ENCODE peak calls at places on chromosomes 6 and 20, in five cellular contexts. K, M, A, W and V are unnamed samples. For H3K9me3 and H3K4me1, the result is how much of the 10 kb centered on the place peaks cover.

GRCh38 chr20:36272547-36273220 is 33.5 kb upstream of the DLGAP4 start:
- DNase-seq in K (no peak), M (no peak), A (no peak), W (no peak), V (no peak)

GRCh38 chr20:63740501-63741353 is 1.2 kb downstream of the SLC2A4RG start:
- DNase-seq in K (peak), M (peak), A (peak), W (no peak), V (peak)

GRCh38 chr6:160115421-160115820 is 6.2 kb upstream of the SLC22A1 start:
- DNase-seq in K (no peak), M (no peak), A (no peak), W (no peak), V (no peak)

GRCh38 chr6:20205722-20206154 is 6.5 kb downstream of the MBOAT1 start:
- DNase-seq in K (no peak), M (no peak), A (peak), W (no peak), V (no peak)

GRCh38 chr20:14724465-14724864 is 387.1 kb upstream of the FLRT3 start:
- DNase-seq in K (no peak), M (no peak), A (no peak), W (no peak), V (no peak)

GRCh38 chr20:44805991-44806729 is 4.2 kb downstream of the RIMS4 start:
- DNase-seq in K (peak), M (no peak), A (peak), W (no peak), V (peak)

GRCh38 chr6:155106456-155107107 is 111.5 kb downstream of the TIAM2 start:
- DNase-seq in K (no peak), M (no peak), A (no peak), W (no peak), V (no peak)

GRCh38 chr6:2665169-2666070 is 85.3 kb downstream of the MYLK4 start:
- DNase-seq in K (peak), M (no peak), A (no peak), W (no peak), V (peak)

GRCh38 chr20:9068896-9069663 is at the start of gene PLCB4:
- DNase-seq in K (peak), M (no peak), A (peak), W (no peak), V (no peak)

GRCh38 chr20:53565254-53565653 is 28.4 kb downstream of the ZNF217 start:
- DNase-seq in K (no peak), M (no peak), A (no peak), W (no peak), V (no peak)

GRCh38 chr20:38825901-38826625 is 20.6 kb downstream of the PPP1R16B start:
- DNase-seq in K (peak), M (no peak), A (no peak), W (no peak), V (no peak)

GRCh38 chr20:3932277-3933073 is 43.3 kb downstream of the PANK2 start:
- DNase-seq in K (peak), M (no peak), A (no peak), W (no peak), V (no peak)

GRCh38 chr6:33935439-33936080 is 131.8 kb upstream of the MLN start:
- DNase-seq in K (no peak), M (no peak), A (no peak), W (no peak), V (no peak)

GRCh38 chr6:331622-332521 is 39.6 kb downstream of the DUSP22 start:
- DNase-seq in K (no peak), M (no peak), A (no peak), W (no peak), V (no peak)

GRCh38 chr20:58188496-58188895 is 40.0 kb downstream of the ANKRD60 start:
- DNase-seq in K (no peak), M (no peak), A (no peak), W (no peak), V (no peak)

GRCh38 chr20:23203951-23204730 is 118.0 kb upstream of the CD93 start:
- DNase-seq in K (no peak), M (no peak), A (no peak), W (no peak), V (no peak)

GRCh38 chr6:139625998-139626975 is 251.8 kb upstream of the CITED2 start:
- DNase-seq in K (no peak), M (no peak), A (peak), W (no peak), V (no peak)

GRCh38 chr6:122789862-122790739 is 1.0 kb downstream of the SMPDL3A start:
- DNase-seq in K (peak), M (peak), A (peak), W (no peak), V (no peak)

GRCh38 chr20:326645-327031 is 1.3 kb downstream of the SOX12 start:
- DNase-seq in K (no peak), M (peak), A (no peak), W (no peak), V (no peak)

GRCh38 chr6:47446974-47447373 is 30.6 kb upstream of the CD2AP start:
- DNase-seq in K (no peak), M (no peak), A (no peak), W (no peak), V (no peak)

GRCh38 chr20:1526896-1527295 is 30.6 kb downstream of the SIRPD start:
- DNase-seq in K (peak), M (no peak), A (no peak), W (no peak), V (no peak)

GRCh38 chr20:23637282-23638221 is at the start of gene CST3:
- DNase-seq in K (peak), M (peak), A (peak), W (no peak), V (peak)

GRCh38 chr6:111589366-111589765 is 16.3 kb downstream of the TRAF3IP2 start:
- DNase-seq in K (peak), M (no peak), A (peak), W (no peak), V (no peak)

GRCh38 chr6:121838842-121839241 is 403.4 kb downstream of the GJA1 start:
- DNase-seq in K (peak), M (no peak), A (no peak), W (no peak), V (no peak)

GRCh38 chr6:169894377-169894960 is 143.0 kb downstream of the ERMARD start:
- DNase-seq in K (no peak), M (no peak), A (no peak), W (no peak), V (no peak)

GRCh38 chr6:116779569-116780164 is 14.1 kb upstream of the FAM162B start:
- DNase-seq in K (peak), M (no peak), A (no peak), W (no peak), V (no peak)

GRCh38 chr20:58813369-58813768 is 37.3 kb downstream of the GNAS-AS1 start:
- DNase-seq in K (no peak), M (no peak), A (no peak), W (no peak), V (no peak)

DNA sequence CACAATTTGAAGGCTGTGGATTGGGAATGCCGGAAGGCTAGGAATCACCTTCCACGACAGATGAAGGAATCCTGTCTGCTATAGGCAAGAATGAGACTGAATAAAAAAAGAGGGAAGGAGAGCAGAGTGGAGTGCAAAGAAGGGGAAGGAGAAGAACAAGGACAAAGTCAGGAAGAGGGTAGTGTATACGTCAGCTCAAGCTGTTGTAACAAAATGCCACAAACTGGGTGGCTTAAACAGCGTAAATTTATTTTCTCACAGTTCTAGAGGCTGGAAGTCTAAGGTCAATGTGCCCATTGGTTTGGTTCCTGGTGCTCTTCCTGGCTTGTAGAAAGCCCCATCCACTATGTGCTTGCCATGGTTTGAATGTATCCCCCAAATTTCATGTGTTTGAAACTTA is 104.5 kb downstream of the TTLL2 start:
- DNase-seq in K (no peak), M (no peak), A (no peak), W (no peak), V (no peak)
- H3K9me3 ChIP-seq in K (under half), M (under half), A (under half), W (under half), V (under half)

DNA sequence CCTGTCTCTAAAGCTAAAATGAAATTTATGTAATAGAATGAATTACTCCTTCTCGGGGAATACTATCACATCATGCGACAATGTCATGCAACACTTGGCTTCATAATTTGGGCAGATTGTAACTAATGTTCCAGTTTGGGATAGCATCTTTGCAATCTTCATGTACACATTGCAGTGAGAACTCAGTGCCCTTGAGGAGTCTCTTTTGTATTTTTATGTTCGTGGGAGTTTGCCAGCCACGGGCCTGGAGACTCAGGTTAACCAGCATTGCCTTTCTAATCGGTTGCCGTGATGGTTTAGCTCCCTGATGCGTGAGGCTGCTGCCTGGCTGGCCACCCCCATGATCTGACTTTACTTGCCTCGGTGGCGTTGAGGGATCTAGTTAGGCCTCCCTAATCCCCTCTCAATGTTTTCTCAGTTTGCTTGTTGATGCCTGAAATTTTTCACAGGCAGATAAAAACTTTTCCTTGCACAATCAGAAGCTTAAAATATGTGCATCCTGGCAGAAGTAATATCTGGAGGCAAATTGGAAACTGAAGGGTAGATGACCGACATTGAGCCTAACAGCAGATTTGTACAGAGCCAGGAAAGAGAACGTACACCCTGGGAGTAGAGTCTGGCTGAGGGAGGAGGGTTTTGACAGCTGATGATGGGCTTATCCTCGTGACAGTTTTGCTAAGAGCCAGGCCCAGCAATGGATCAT is 2.4 kb downstream of the GMPR start:
- DNase-seq in K (no peak), M (no peak), A (no peak), W (no peak), V (peak)
- H3K4me1 ChIP-seq in K (under half), M (under half), A (under half), W (under half), V (half or more)

GRCh38 chr6:6026513-6027205 is 19.9 kb upstream of the NRN1 start:
- DNase-seq in K (no peak), M (no peak), A (no peak), W (no peak), V (no peak)
- H3K27ac ChIP-seq in K (no peak), M (peak), A (peak), W (no peak), V (peak)

GRCh38 chr6:41262401-41262800 is 24.1 kb downstream of the TREM1 start:
- DNase-seq in K (no peak), M (no peak), A (no peak), W (no peak), V (no peak)
- H3K9me3 ChIP-seq in K (under half), M (under half), A (under half), W (under half), V (under half)

GRCh38 chr6:132499757-132500156 is 13.2 kb downstream of the STX7 start:
- DNase-seq in K (no peak), M (no peak), A (no peak), W (no peak), V (no peak)
- H3K4me1 ChIP-seq in K (under half), M (under half), A (under half), W (under half), V (under half)

GRCh38 chr6:56669585-56669984 is 26.9 kb upstream of the DST start:
- DNase-seq in K (no peak), M (no peak), A (no peak), W (no peak), V (no peak)

GRCh38 chr6:56671160-56671559 is 28.5 kb upstream of the DST start:
- DNase-seq in K (no peak), M (no peak), A (no peak), W (no peak), V (no peak)

GRCh38 chr6:56669041-56669440 is 26.4 kb upstream of the DST start:
- DNase-seq in K (no peak), M (no peak), A (no peak), W (no peak), V (no peak)

GRCh38 chr6:56668158-56668557 is 25.5 kb upstream of the DST start:
- DNase-seq in K (no peak), M (no peak), A (no peak), W (no peak), V (no peak)

GRCh38 chr6:56671651-56672461 is 29.2 kb upstream of the DST start:
- DNase-seq in K (no peak), M (no peak), A (peak), W (no peak), V (peak)
- H3K27ac ChIP-seq in K (peak), M (peak), A (peak), W (no peak), V (peak)